ENCODE peak calls at places on chromosomes 5 and 9, in four cellular contexts. One of them, this sample, is unnamed.

GRCh38 chr9:130975932-130976841 is 32.8 kb upstream of the LAMC3 start:
- DNase-seq in PC-3: peak; percentile 6
- DNase-seq in H1: no peak
- DNase-seq in body of pancreas: no peak
- DNase-seq in this sample: no peak

GRCh38 chr9:35832814-35833213 is 3.8 kb downstream of the TMEM8B start:
- DNase-seq in PC-3: peak; percentile 28
- DNase-seq in H1: no peak
- DNase-seq in body of pancreas: peak; percentile 54
- DNase-seq in this sample: no peak

GRCh38 chr9:136018257-136019031 is 57.3 kb upstream of the UBAC1 start:
- DNase-seq in PC-3: no peak
- DNase-seq in H1: no peak
- DNase-seq in body of pancreas: no peak
- DNase-seq in this sample: no peak

GRCh38 chr9:113274474-113275146 is 762 bp downstream of the CDC26 start:
- DNase-seq in PC-3: peak; percentile 73
- DNase-seq in H1: no peak
- DNase-seq in body of pancreas: no peak
- DNase-seq in this sample: no peak

GRCh38 chr5:167906209-167906853 is 385.1 kb upstream of the WWC1 start:
- DNase-seq in PC-3: no peak
- DNase-seq in H1: no peak
- DNase-seq in body of pancreas: no peak
- DNase-seq in this sample: no peak

GRCh38 chr5:148090780-148091221 is 27.0 kb downstream of the SPINK5 start:
- DNase-seq in PC-3: peak; percentile 88
- DNase-seq in H1: no peak
- DNase-seq in body of pancreas: no peak
- DNase-seq in this sample: no peak

GRCh38 chr5:150311015-150311692 is 8.4 kb upstream of the ARSI start:
- DNase-seq in PC-3: no peak
- DNase-seq in H1: no peak
- DNase-seq in body of pancreas: no peak
- DNase-seq in this sample: no peak

GRCh38 chr5:66646570-66646969 is 50.4 kb downstream of the MAST4 start:
- DNase-seq in PC-3: no peak
- DNase-seq in H1: no peak
- DNase-seq in body of pancreas: no peak
- DNase-seq in this sample: no peak

GRCh38 chr9:131776473-131776872 is 36.6 kb upstream of the RAPGEF1 start:
- DNase-seq in PC-3: peak; percentile 39
- DNase-seq in H1: no peak
- DNase-seq in body of pancreas: no peak
- DNase-seq in this sample: peak; percentile 73

GRCh38 chr5:80238778-80239679 is 16.8 kb downstream of the SERINC5 start:
- DNase-seq in PC-3: no peak
- DNase-seq in H1: no peak
- DNase-seq in body of pancreas: peak; percentile 85
- DNase-seq in this sample: no peak

GRCh38 chr9:15206949-15207696 is 99.9 kb downstream of the TTC39B start:
- DNase-seq in PC-3: peak; percentile 3
- DNase-seq in H1: no peak
- DNase-seq in body of pancreas: no peak
- DNase-seq in this sample: no peak

GRCh38 chr5:172717481-172718195 is 53.4 kb downstream of the DUSP1 start:
- DNase-seq in PC-3: no peak
- DNase-seq in H1: no peak
- DNase-seq in body of pancreas: no peak
- DNase-seq in this sample: no peak

GRCh38 chr9:113611461-113612215 is 148.1 kb downstream of the RGS3 start:
- DNase-seq in PC-3: no peak
- DNase-seq in H1: no peak
- DNase-seq in body of pancreas: no peak
- DNase-seq in this sample: no peak

GRCh38 chr9:98479967-98480847 is 224.8 kb upstream of the TBC1D2 start:
- DNase-seq in PC-3: peak; percentile 4
- DNase-seq in H1: no peak
- DNase-seq in body of pancreas: no peak
- DNase-seq in this sample: no peak

GRCh38 chr9:18568969-18569368 is 95.0 kb downstream of the ADAMTSL1 start:
- DNase-seq in PC-3: no peak
- DNase-seq in H1: no peak
- DNase-seq in body of pancreas: no peak
- DNase-seq in this sample: no peak

GRCh38 chr9:27447036-27447700 is 76.9 kb upstream of the IFNK start:
- DNase-seq in PC-3: no peak
- DNase-seq in H1: no peak
- DNase-seq in body of pancreas: no peak
- DNase-seq in this sample: no peak

GRCh38 chr5:67209141-67209771 is 12.7 kb upstream of the CD180 start:
- DNase-seq in PC-3: peak; percentile 85
- DNase-seq in H1: peak; percentile 44
- DNase-seq in body of pancreas: peak; percentile 77
- DNase-seq in this sample: peak; percentile 76

GRCh38 chr9:2215941-2216441 is 200.8 kb downstream of the SMARCA2 start:
- DNase-seq in PC-3: no peak
- DNase-seq in H1: no peak
- DNase-seq in body of pancreas: no peak
- DNase-seq in this sample: no peak

GRCh38 chr5:59143926-59144333 is 561.1 kb downstream of the RAB3C start:
- DNase-seq in PC-3: no peak
- DNase-seq in H1: no peak
- DNase-seq in body of pancreas: no peak
- DNase-seq in this sample: no peak

GRCh38 chr5:172713113-172713808 is 57.7 kb downstream of the DUSP1 start:
- DNase-seq in PC-3: peak; percentile 48
- DNase-seq in H1: no peak
- DNase-seq in body of pancreas: peak; percentile 50
- DNase-seq in this sample: no peak

GRCh38 chr9:7656648-7657047 is 142.9 kb downstream of the DMAC1 start:
- DNase-seq in PC-3: peak; percentile 3
- DNase-seq in H1: no peak
- DNase-seq in body of pancreas: no peak
- DNase-seq in this sample: no peak

DNA sequence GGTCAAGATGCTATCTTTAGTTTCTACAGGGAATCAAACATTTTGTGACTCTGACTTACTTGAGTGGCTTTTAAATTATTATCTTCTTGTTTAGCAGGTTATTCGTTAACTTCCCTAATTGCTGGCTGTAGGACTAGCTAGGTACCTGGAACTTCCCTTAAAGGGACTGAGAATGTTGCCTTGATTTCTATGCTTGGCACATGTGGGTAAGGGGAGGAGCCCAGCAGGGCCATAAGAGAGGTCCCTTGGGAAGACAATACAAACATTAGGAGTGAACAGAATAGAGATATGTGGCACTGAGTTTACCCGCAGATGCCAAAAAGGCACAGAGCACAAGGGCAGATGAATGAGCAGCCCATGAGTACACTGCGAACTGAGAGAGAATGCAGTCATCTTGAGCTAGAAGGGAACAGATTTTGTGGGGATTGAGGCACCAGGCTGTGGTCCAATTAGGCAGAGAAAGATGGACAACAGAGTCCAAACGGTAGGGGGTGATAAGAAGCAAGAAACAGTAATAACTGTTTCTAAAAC is 9.8 kb downstream of the CKMT2 start:
- DNase-seq in PC-3: no peak
- DNase-seq in H1: no peak
- DNase-seq in body of pancreas: no peak
- DNase-seq in this sample: no peak
- TF ChIP-seq CTCF in PC-3: no peak
- TF ChIP-seq CTCF in H1: no peak
- TF ChIP-seq CTCF in body of pancreas: no peak
- TF ChIP-seq CTCF in this sample: no peak

DNA sequence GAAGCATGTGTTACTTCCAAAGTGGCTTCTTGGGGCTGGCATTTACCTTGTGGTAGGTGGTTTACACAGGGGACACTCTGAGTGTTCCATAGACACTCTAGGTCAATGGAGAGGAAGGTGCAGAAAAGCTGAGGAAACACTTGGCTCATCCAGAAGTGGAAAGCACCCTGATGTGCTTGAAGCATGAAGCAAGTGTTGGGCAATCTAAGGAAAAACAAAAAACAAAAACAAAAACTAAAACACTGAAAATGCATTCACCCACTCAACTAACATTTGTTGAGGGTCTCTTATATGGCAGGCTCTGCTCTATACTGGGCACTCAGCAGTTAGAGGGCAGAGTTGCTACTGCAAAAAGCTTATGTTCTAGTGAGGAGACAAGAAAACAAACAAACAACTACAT is 2.8 kb upstream of the ERAP2 start:
- DNase-seq in PC-3: no peak
- DNase-seq in H1: no peak
- DNase-seq in body of pancreas: no peak
- DNase-seq in this sample: no peak
- H3K4me1 ChIP-seq in PC-3: peaks cover 17% of the 10 kb centered on the region
- H3K4me1 ChIP-seq in H1: no peaks in the 10 kb centered on the region
- H3K4me1 ChIP-seq in body of pancreas: peaks cover 13% of the 10 kb centered on the region
- H3K4me1 ChIP-seq in this sample: peaks cover 4% of the 10 kb centered on the region

GRCh38 chr9:120259100-120259499 is 320.9 kb downstream of the CDK5RAP2 start:
- DNase-seq in PC-3: no peak
- DNase-seq in H1: no peak
- DNase-seq in body of pancreas: no peak
- DNase-seq in this sample: no peak
- H3K4me3 ChIP-seq in PC-3: no peak overlapping the region
- H3K4me3 ChIP-seq in H1: no peak overlapping the region
- H3K4me3 ChIP-seq in body of pancreas: no peak overlapping the region
- H3K4me3 ChIP-seq in this sample: no peak overlapping the region

DNA sequence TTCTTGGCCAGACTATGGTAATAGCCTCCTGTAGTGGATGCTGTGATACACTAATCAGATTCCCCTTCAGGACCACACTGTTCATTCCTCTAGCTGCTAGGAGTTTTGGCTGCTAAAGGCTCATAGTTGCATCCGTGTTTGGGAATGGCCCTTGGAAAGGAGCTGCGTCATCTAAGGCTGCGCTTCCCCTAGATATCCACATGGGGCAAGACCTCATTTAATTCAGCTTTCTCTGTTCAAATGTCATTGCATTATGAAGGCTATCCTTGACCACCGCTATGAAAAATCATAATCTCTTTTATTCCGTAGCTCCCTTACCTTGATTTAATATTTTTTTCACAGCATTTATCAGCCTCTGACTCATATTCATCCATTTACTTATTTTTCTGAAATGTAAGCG is 258.3 kb upstream of the NR4A3 start:
- DNase-seq in PC-3: peak; percentile 7
- DNase-seq in H1: no peak
- DNase-seq in body of pancreas: no peak
- DNase-seq in this sample: no peak
- TF ChIP-seq CTCF in PC-3: no peak
- TF ChIP-seq CTCF in H1: peak; percentile 28
- TF ChIP-seq CTCF in body of pancreas: no peak
- TF ChIP-seq CTCF in this sample: no peak

GRCh38 chr5:180682560-180682959 is 33.2 kb upstream of the FLT4 start:
- DNase-seq in PC-3: no peak
- DNase-seq in H1: no peak
- DNase-seq in body of pancreas: no peak
- DNase-seq in this sample: no peak
- H3K4me1 ChIP-seq in PC-3: no peaks in the 10 kb centered on the region
- H3K4me1 ChIP-seq in H1: no peaks in the 10 kb centered on the region
- H3K4me1 ChIP-seq in body of pancreas: no peaks in the 10 kb centered on the region
- H3K4me1 ChIP-seq in this sample: no peaks in the 10 kb centered on the region

GRCh38 chr5:132224721-132225120 is 2.9 kb downstream of the P4HA2 start:
- DNase-seq in PC-3: no peak
- DNase-seq in H1: no peak
- DNase-seq in body of pancreas: peak; percentile 38
- DNase-seq in this sample: peak; percentile 13

GRCh38 chr5:132226516-132227234 is 978 bp downstream of the P4HA2 start:
- DNase-seq in PC-3: no peak
- DNase-seq in H1: no peak
- DNase-seq in body of pancreas: peak; percentile 42
- DNase-seq in this sample: no peak

GRCh38 chr5:132223861-132224260 is 3.8 kb downstream of the P4HA2 start:
- DNase-seq in PC-3: no peak
- DNase-seq in H1: no peak
- DNase-seq in body of pancreas: no peak
- DNase-seq in this sample: no peak

GRCh38 chr5:132227235-132227484 is 493 bp downstream of the P4HA2 start:
- DNase-seq in PC-3: no peak
- DNase-seq in H1: no peak
- DNase-seq in body of pancreas: no peak
- DNase-seq in this sample: no peak

GRCh38 chr5:132225165-132226032 is 2.3 kb downstream of the P4HA2 start:
- DNase-seq in PC-3: peak; percentile 36
- DNase-seq in H1: no peak
- DNase-seq in body of pancreas: peak; percentile 66
- DNase-seq in this sample: peak; percentile 16
- H3K4me3 ChIP-seq in PC-3: peak overlapping the region; percentile 32
- H3K4me3 ChIP-seq in H1: no peak overlapping the region
- H3K4me3 ChIP-seq in body of pancreas: no peak overlapping the region
- H3K4me3 ChIP-seq in this sample: no peak overlapping the region

GRCh38 chr5:77645158-77645994 is 6.9 kb upstream of the OTP start:
- DNase-seq in PC-3: no peak
- DNase-seq in H1: no peak
- DNase-seq in body of pancreas: peak; percentile 38
- DNase-seq in this sample: no peak
- TF ChIP-seq CTCF in PC-3: no peak
- TF ChIP-seq CTCF in H1: peak; percentile 51
- TF ChIP-seq CTCF in body of pancreas: peak; percentile 59
- TF ChIP-seq CTCF in this sample: peak; percentile 53

This sample was measured in Caco-2.